ENCODE peak calls at places on chromosome 21, in nine cellular contexts. D, G, J, H, P, O, R, E and B are unnamed samples.
A peak's percentile ranks its signal among the peaks of the same experiment; 100 is the strongest.

GRCh38 chr21:44598031-44598430 is 2.4 kb upstream of the KRTAP10-7 start:
- DNase-seq in O (no peak), P (no peak), H (no peak), G (no peak), J (no peak), E (no peak), R (no peak), D (no peak), B (no peak)

GRCh38 chr21:45543371-45543709 is 1.1 kb upstream of the SLC19A1 start:
- DNase-seq in O (peak; percentile 9), R (peak; percentile 71), E (peak; percentile 15), J (no peak), P (no peak), H (no peak), G (peak; percentile 57), D (no peak), B (peak; percentile 28)

GRCh38 chr21:16323586-16323985 is 593.8 kb downstream of the USP25 start:
- DNase-seq in H (no peak), O (no peak), G (no peak), R (no peak), D (peak; percentile 36), J (no peak), E (no peak), P (no peak), B (no peak)

GRCh38 chr21:46099476-46099875 is 1.6 kb downstream of the COL6A2 start:
- DNase-seq in G (peak; percentile 63), H (no peak), R (peak; percentile 52), P (no peak), E (peak; percentile 41), O (no peak), J (no peak), D (no peak), B (peak; percentile 23)

GRCh38 chr21:45257673-45258341 is 29.9 kb downstream of the POFUT2 start:
- DNase-seq in D (no peak), P (no peak), H (no peak), J (no peak), E (no peak), O (no peak), R (no peak), G (no peak), B (no peak)

GRCh38 chr21:44934276-44934675 is 5.6 kb upstream of the SLX9 start:
- DNase-seq in P (no peak), R (no peak), H (no peak), D (no peak), E (no peak), G (no peak), O (no peak), J (no peak), B (no peak)

GRCh38 chr21:46323227-46323709 is 402 bp downstream of the C21orf58 start:
- DNase-seq in D (no peak), P (no peak), O (no peak), J (no peak), E (no peak), R (no peak), G (no peak), H (no peak), B (no peak)

GRCh38 chr21:45811136-45811535 is 167.6 kb downstream of the PCBP3 start:
- DNase-seq in H (no peak), G (no peak), D (no peak), O (peak; percentile 0), R (no peak), E (no peak), P (no peak), J (no peak), B (no peak)

GRCh38 chr21:44789880-44790279 is 11.7 kb downstream of the UBE2G2 start:
- DNase-seq in P (no peak), O (no peak), J (no peak), E (no peak), H (no peak), G (no peak), D (no peak), R (no peak), B (no peak)

GRCh38 chr21:38334866-38335265 is 78.1 kb downstream of the KCNJ15 start:
- DNase-seq in G (no peak), J (no peak), P (no peak), O (no peak), E (no peak), D (no peak), R (no peak), H (no peak), B (no peak)

GRCh38 chr21:45887121-45887611 is 94.4 kb upstream of the COL6A1 start:
- DNase-seq in H (no peak), J (peak; percentile 3), O (no peak), P (no peak), E (peak; percentile 51), R (peak; percentile 20), D (no peak), G (no peak), B (no peak)

GRCh38 chr21:44875341-44875740 is 1.9 kb upstream of the PTTG1IP start:
- DNase-seq in R (no peak), E (no peak), P (no peak), J (no peak), D (peak; percentile 44), G (no peak), H (no peak), O (no peak), B (no peak)